ENCODE peak calls at places on chromosomes 4 and X, in eight cellular contexts. One of them, this sample, is unnamed.

GRCh38 chr4:7281316-7282093 is 89.2 kb downstream of the SORCS2 start:
- DNase-seq in amniotic stem cell: no peak
- DNase-seq in occipital lobe: no peak
- DNase-seq in endothelial cell of umbilical vein: no peak
- DNase-seq in M059J: no peak
- DNase-seq in NCI-H460: no peak
- DNase-seq in NCI-H1092 treated with DMSO at 0.1 percent for 48 hours: no peak
- DNase-seq in stimulated activated CD8-positive, alpha-beta memory T cell treated with anti-CD3 and anti-CD28 coated beads, Interleukin-7, amount 100 ng/mL, for 1 hour: no peak
- DNase-seq in this sample: no peak

GRCh38 chr4:5081441-5081999 is 30.2 kb downstream of the STK32B start:
- DNase-seq in amniotic stem cell: no peak
- DNase-seq in occipital lobe: no peak
- DNase-seq in endothelial cell of umbilical vein: no peak
- DNase-seq in M059J: no peak
- DNase-seq in NCI-H460: no peak
- DNase-seq in NCI-H1092 treated with DMSO at 0.1 percent for 48 hours: no peak
- DNase-seq in stimulated activated CD8-positive, alpha-beta memory T cell treated with anti-CD3 and anti-CD28 coated beads, Interleukin-7, amount 100 ng/mL, for 1 hour: no peak
- DNase-seq in this sample: no peak

GRCh38 chr4:1244978-1245471 is 3.9 kb downstream of the CTBP1 start:
- DNase-seq in amniotic stem cell: no peak
- DNase-seq in occipital lobe: no peak
- DNase-seq in endothelial cell of umbilical vein: no peak
- DNase-seq in M059J: no peak
- DNase-seq in NCI-H460: no peak
- DNase-seq in NCI-H1092 treated with DMSO at 0.1 percent for 48 hours: no peak
- DNase-seq in stimulated activated CD8-positive, alpha-beta memory T cell treated with anti-CD3 and anti-CD28 coated beads, Interleukin-7, amount 100 ng/mL, for 1 hour: no peak
- DNase-seq in this sample: no peak

GRCh38 chrX:153519569-153520285 is 2.3 kb downstream of the ATP2B3 start:
- DNase-seq in amniotic stem cell: no peak
- DNase-seq in occipital lobe: no peak
- DNase-seq in endothelial cell of umbilical vein: no peak
- DNase-seq in M059J: peak
- DNase-seq in NCI-H460: no peak
- DNase-seq in NCI-H1092 treated with DMSO at 0.1 percent for 48 hours: no peak
- DNase-seq in stimulated activated CD8-positive, alpha-beta memory T cell treated with anti-CD3 and anti-CD28 coated beads, Interleukin-7, amount 100 ng/mL, for 1 hour: no peak
- DNase-seq in this sample: no peak

GRCh38 chr4:12286351-12286750 is 857.7 kb upstream of the HS3ST1 start:
- DNase-seq in amniotic stem cell: no peak
- DNase-seq in occipital lobe: no peak
- DNase-seq in endothelial cell of umbilical vein: no peak
- DNase-seq in M059J: no peak
- DNase-seq in NCI-H460: no peak
- DNase-seq in NCI-H1092 treated with DMSO at 0.1 percent for 48 hours: no peak
- DNase-seq in stimulated activated CD8-positive, alpha-beta memory T cell treated with anti-CD3 and anti-CD28 coated beads, Interleukin-7, amount 100 ng/mL, for 1 hour: no peak
- DNase-seq in this sample: no peak

GRCh38 chrX:135480076-135480475 is 40.4 kb upstream of the INTS6L start:
- DNase-seq in amniotic stem cell: no peak
- DNase-seq in occipital lobe: no peak
- DNase-seq in endothelial cell of umbilical vein: no peak
- DNase-seq in M059J: no peak
- DNase-seq in NCI-H460: no peak
- DNase-seq in NCI-H1092 treated with DMSO at 0.1 percent for 48 hours: no peak
- DNase-seq in stimulated activated CD8-positive, alpha-beta memory T cell treated with anti-CD3 and anti-CD28 coated beads, Interleukin-7, amount 100 ng/mL, for 1 hour: no peak
- DNase-seq in this sample: no peak

GRCh38 chr4:26252349-26252748 is 68.5 kb upstream of the RBPJ start:
- DNase-seq in amniotic stem cell: no peak
- DNase-seq in occipital lobe: no peak
- DNase-seq in endothelial cell of umbilical vein: no peak
- DNase-seq in M059J: peak
- DNase-seq in NCI-H460: no peak
- DNase-seq in NCI-H1092 treated with DMSO at 0.1 percent for 48 hours: no peak
- DNase-seq in stimulated activated CD8-positive, alpha-beta memory T cell treated with anti-CD3 and anti-CD28 coated beads, Interleukin-7, amount 100 ng/mL, for 1 hour: no peak
- DNase-seq in this sample: no peak

GRCh38 chr4:30728291-30728690 is 8.1 kb downstream of the PCDH7 start:
- DNase-seq in amniotic stem cell: no peak
- DNase-seq in occipital lobe: no peak
- DNase-seq in endothelial cell of umbilical vein: peak
- DNase-seq in M059J: no peak
- DNase-seq in NCI-H460: no peak
- DNase-seq in NCI-H1092 treated with DMSO at 0.1 percent for 48 hours: no peak
- DNase-seq in stimulated activated CD8-positive, alpha-beta memory T cell treated with anti-CD3 and anti-CD28 coated beads, Interleukin-7, amount 100 ng/mL, for 1 hour: no peak
- DNase-seq in this sample: peak

This sample was measured in MCF 10A.